ENCODE peak calls at places on chromosomes 1 and 21, in eight cellular contexts. One of them, this sample, is unnamed.

GRCh38 chr1:247487057-247487456 is 29.2 kb upstream of the OR2B11 start:
- DNase-seq in Peyer's patch: no peak
- DNase-seq in caudate nucleus: no peak
- DNase-seq in lower lobe of right lung: no peak
- DNase-seq in RWPE1: peak; percentile 50
- DNase-seq in small intestine: peak; percentile 47
- DNase-seq in CD8-positive, alpha-beta T cell: peak; percentile 30
- DNase-seq in PC-3: peak; percentile 91
- DNase-seq in this sample: peak; percentile 22

GRCh38 chr21:36297938-36298572 is 21.9 kb upstream of the MORC3 start:
- DNase-seq in caudate nucleus: no peak
- DNase-seq in small intestine: peak; percentile 89
- DNase-seq in CD8-positive, alpha-beta T cell: peak; percentile 79
- DNase-seq in RWPE1: peak; percentile 56
- DNase-seq in lower lobe of right lung: peak; percentile 62
- DNase-seq in PC-3: peak; percentile 74
- DNase-seq in Peyer's patch: peak; percentile 89
- DNase-seq in this sample: peak; percentile 75

GRCh38 chr1:19628879-19629278 is 15.2 kb upstream of the NBL1 start:
- DNase-seq in PC-3: no peak
- DNase-seq in small intestine: no peak
- DNase-seq in Peyer's patch: no peak
- DNase-seq in caudate nucleus: peak; percentile 26
- DNase-seq in lower lobe of right lung: no peak
- DNase-seq in CD8-positive, alpha-beta T cell: no peak
- DNase-seq in RWPE1: no peak
- DNase-seq in this sample: no peak

GRCh38 chr1:30615816-30616590 is 107.4 kb downstream of the MATN1 start:
- DNase-seq in caudate nucleus: no peak
- DNase-seq in small intestine: no peak
- DNase-seq in Peyer's patch: no peak
- DNase-seq in CD8-positive, alpha-beta T cell: no peak
- DNase-seq in PC-3: no peak
- DNase-seq in lower lobe of right lung: no peak
- DNase-seq in RWPE1: no peak
- DNase-seq in this sample: no peak

GRCh38 chr21:43304206-43304605 is 122.7 kb downstream of the SIK1 start:
- DNase-seq in Peyer's patch: no peak
- DNase-seq in RWPE1: no peak
- DNase-seq in small intestine: no peak
- DNase-seq in caudate nucleus: no peak
- DNase-seq in lower lobe of right lung: no peak
- DNase-seq in CD8-positive, alpha-beta T cell: no peak
- DNase-seq in PC-3: no peak
- DNase-seq in this sample: no peak

GRCh38 chr1:29574871-29575270 is 338.5 kb downstream of the PTPRU start:
- DNase-seq in PC-3: no peak
- DNase-seq in small intestine: no peak
- DNase-seq in lower lobe of right lung: no peak
- DNase-seq in CD8-positive, alpha-beta T cell: no peak
- DNase-seq in RWPE1: no peak
- DNase-seq in Peyer's patch: no peak
- DNase-seq in caudate nucleus: no peak
- DNase-seq in this sample: peak; percentile 47

GRCh38 chr21:38244885-38245869 is 11.6 kb upstream of the KCNJ15 start:
- DNase-seq in lower lobe of right lung: no peak
- DNase-seq in PC-3: peak; percentile 83
- DNase-seq in small intestine: peak; percentile 52
- DNase-seq in CD8-positive, alpha-beta T cell: peak; percentile 54
- DNase-seq in Peyer's patch: no peak
- DNase-seq in caudate nucleus: no peak
- DNase-seq in RWPE1: peak; percentile 73
- DNase-seq in this sample: peak; percentile 97

GRCh38 chr1:176102243-176102642 is 104.8 kb downstream of the COP1 start:
- DNase-seq in PC-3: no peak
- DNase-seq in RWPE1: no peak
- DNase-seq in lower lobe of right lung: no peak
- DNase-seq in Peyer's patch: no peak
- DNase-seq in small intestine: no peak
- DNase-seq in CD8-positive, alpha-beta T cell: no peak
- DNase-seq in caudate nucleus: no peak
- DNase-seq in this sample: no peak

GRCh38 chr1:28264897-28265296 is 5.6 kb downstream of the SESN2 start:
- DNase-seq in PC-3: no peak
- DNase-seq in RWPE1: no peak
- DNase-seq in Peyer's patch: no peak
- DNase-seq in small intestine: no peak
- DNase-seq in lower lobe of right lung: no peak
- DNase-seq in CD8-positive, alpha-beta T cell: no peak
- DNase-seq in caudate nucleus: no peak
- DNase-seq in this sample: no peak

GRCh38 chr1:43439121-43439581 is 14.6 kb downstream of the HYI start:
- DNase-seq in small intestine: no peak
- DNase-seq in PC-3: no peak
- DNase-seq in Peyer's patch: no peak
- DNase-seq in CD8-positive, alpha-beta T cell: no peak
- DNase-seq in RWPE1: no peak
- DNase-seq in lower lobe of right lung: no peak
- DNase-seq in caudate nucleus: no peak
- DNase-seq in this sample: no peak

GRCh38 chr1:11376981-11377583 is 101.9 kb upstream of the DISP3 start:
- DNase-seq in PC-3: no peak
- DNase-seq in Peyer's patch: no peak
- DNase-seq in lower lobe of right lung: no peak
- DNase-seq in small intestine: no peak
- DNase-seq in caudate nucleus: no peak
- DNase-seq in RWPE1: no peak
- DNase-seq in CD8-positive, alpha-beta T cell: no peak
- DNase-seq in this sample: no peak

GRCh38 chr1:1920608-1921458 is 1.8 kb upstream of the TMEM52 start:
- DNase-seq in PC-3: no peak
- DNase-seq in CD8-positive, alpha-beta T cell: no peak
- DNase-seq in small intestine: no peak
- DNase-seq in RWPE1: no peak
- DNase-seq in caudate nucleus: no peak
- DNase-seq in lower lobe of right lung: no peak
- DNase-seq in Peyer's patch: no peak
- DNase-seq in this sample: no peak

DNA sequence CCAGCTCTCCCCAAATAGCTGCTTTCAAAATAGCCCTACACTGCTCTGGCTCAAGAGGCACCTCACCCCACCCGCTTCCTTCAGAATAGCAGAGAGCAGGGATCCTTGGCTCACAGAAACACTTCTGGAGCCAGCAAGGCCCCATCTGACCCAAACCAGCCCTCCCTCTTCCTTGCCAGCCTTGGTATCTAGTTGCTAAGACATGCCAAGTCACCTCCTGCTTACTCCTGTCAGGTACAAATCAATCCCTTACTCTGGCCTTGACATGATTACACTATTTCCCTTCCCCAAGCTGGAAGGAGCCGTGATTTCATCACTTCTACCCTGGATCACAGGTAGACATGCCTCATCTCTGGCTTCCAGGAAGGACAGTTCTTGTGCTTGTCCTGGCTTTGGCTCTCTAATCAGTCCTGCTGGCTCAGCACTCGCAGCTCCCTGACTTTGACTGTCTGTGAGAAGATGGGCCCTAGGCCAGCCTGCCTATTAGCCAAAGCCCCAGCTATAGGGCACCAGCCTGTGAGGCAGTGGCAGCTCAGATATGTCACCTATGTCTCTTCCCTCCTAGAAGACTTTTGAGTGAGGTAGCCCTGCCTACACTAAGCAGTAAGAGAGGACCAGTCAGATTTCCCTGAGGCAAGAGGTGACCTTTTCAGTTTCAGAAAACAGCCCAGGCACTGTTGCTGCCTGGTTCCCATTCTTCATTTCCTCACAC is 8.9 kb upstream of the MUTYH start:
- DNase-seq in lower lobe of right lung: no peak
- DNase-seq in Peyer's patch: no peak
- DNase-seq in CD8-positive, alpha-beta T cell: no peak
- DNase-seq in PC-3: no peak
- DNase-seq in RWPE1: no peak
- DNase-seq in small intestine: no peak
- DNase-seq in caudate nucleus: no peak
- DNase-seq in this sample: peak; percentile 65
- H3K27ac ChIP-seq in lower lobe of right lung: peak overlapping the region; percentile 63
- H3K27ac ChIP-seq in Peyer's patch: peak overlapping the region; percentile 9
- H3K27ac ChIP-seq in CD8-positive, alpha-beta T cell: no peak overlapping the region
- H3K27ac ChIP-seq in PC-3: no peak overlapping the region
- H3K27ac ChIP-seq in RWPE1: peak overlapping the region; percentile 88
- H3K27ac ChIP-seq in small intestine: no peak overlapping the region
- H3K27ac ChIP-seq in caudate nucleus: no peak overlapping the region
- H3K27ac ChIP-seq in this sample: no peak overlapping the region

GRCh38 chr1:206049919-206050600 is 2.9 kb upstream of the RHEX start:
- DNase-seq in small intestine: no peak
- DNase-seq in lower lobe of right lung: no peak
- DNase-seq in PC-3: peak; percentile 14
- DNase-seq in Peyer's patch: no peak
- DNase-seq in caudate nucleus: no peak
- DNase-seq in RWPE1: no peak
- DNase-seq in CD8-positive, alpha-beta T cell: no peak
- DNase-seq in this sample: no peak

GRCh38 chr1:206048582-206048981 is 4.4 kb upstream of the RHEX start:
- DNase-seq in PC-3: no peak
- DNase-seq in small intestine: peak; percentile 94
- DNase-seq in RWPE1: no peak
- DNase-seq in caudate nucleus: no peak
- DNase-seq in lower lobe of right lung: peak; percentile 67
- DNase-seq in Peyer's patch: no peak
- DNase-seq in CD8-positive, alpha-beta T cell: no peak
- DNase-seq in this sample: no peak

GRCh38 chr1:206047271-206047670 is 5.7 kb upstream of the RHEX start:
- DNase-seq in PC-3: no peak
- DNase-seq in CD8-positive, alpha-beta T cell: no peak
- DNase-seq in RWPE1: no peak
- DNase-seq in lower lobe of right lung: no peak
- DNase-seq in small intestine: no peak
- DNase-seq in caudate nucleus: no peak
- DNase-seq in Peyer's patch: no peak
- DNase-seq in this sample: no peak

GRCh38 chr1:206050655-206051235 is 2.2 kb upstream of the RHEX start:
- DNase-seq in lower lobe of right lung: no peak
- DNase-seq in small intestine: no peak
- DNase-seq in PC-3: peak; percentile 13
- DNase-seq in CD8-positive, alpha-beta T cell: peak; percentile 17
- DNase-seq in RWPE1: no peak
- DNase-seq in caudate nucleus: no peak
- DNase-seq in Peyer's patch: peak; percentile 86
- DNase-seq in this sample: peak; percentile 82

DNA sequence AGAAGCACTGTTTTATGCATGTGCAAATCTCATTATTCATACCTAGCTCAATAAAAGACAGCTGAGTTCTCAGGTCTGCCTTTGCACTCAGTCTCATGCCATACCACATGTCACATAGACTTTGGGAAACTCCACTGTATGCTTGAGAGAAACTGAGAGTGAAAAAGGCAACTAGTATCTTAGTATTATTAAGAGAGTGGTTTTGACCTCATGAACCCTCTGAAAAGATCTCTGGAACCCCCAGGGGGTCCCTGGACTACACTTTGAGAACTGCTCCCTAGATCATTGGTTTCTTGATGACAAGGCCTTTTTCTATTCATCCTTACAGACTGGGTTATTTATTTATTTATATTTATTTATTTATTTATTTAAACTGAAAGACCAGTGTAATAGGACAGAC is 3.7 kb upstream of the RHEX start:
- DNase-seq in lower lobe of right lung: no peak
- DNase-seq in small intestine: no peak
- DNase-seq in caudate nucleus: no peak
- DNase-seq in PC-3: no peak
- DNase-seq in Peyer's patch: no peak
- DNase-seq in RWPE1: no peak
- DNase-seq in CD8-positive, alpha-beta T cell: no peak
- DNase-seq in this sample: no peak
- H3K27ac ChIP-seq in lower lobe of right lung: no peak overlapping the region
- H3K27ac ChIP-seq in small intestine: no peak overlapping the region
- H3K27ac ChIP-seq in caudate nucleus: no peak overlapping the region
- H3K27ac ChIP-seq in PC-3: no peak overlapping the region
- H3K27ac ChIP-seq in Peyer's patch: no peak overlapping the region
- H3K27ac ChIP-seq in RWPE1: no peak overlapping the region
- H3K27ac ChIP-seq in CD8-positive, alpha-beta T cell: no peak overlapping the region
- H3K27ac ChIP-seq in this sample: no peak overlapping the region

DNA sequence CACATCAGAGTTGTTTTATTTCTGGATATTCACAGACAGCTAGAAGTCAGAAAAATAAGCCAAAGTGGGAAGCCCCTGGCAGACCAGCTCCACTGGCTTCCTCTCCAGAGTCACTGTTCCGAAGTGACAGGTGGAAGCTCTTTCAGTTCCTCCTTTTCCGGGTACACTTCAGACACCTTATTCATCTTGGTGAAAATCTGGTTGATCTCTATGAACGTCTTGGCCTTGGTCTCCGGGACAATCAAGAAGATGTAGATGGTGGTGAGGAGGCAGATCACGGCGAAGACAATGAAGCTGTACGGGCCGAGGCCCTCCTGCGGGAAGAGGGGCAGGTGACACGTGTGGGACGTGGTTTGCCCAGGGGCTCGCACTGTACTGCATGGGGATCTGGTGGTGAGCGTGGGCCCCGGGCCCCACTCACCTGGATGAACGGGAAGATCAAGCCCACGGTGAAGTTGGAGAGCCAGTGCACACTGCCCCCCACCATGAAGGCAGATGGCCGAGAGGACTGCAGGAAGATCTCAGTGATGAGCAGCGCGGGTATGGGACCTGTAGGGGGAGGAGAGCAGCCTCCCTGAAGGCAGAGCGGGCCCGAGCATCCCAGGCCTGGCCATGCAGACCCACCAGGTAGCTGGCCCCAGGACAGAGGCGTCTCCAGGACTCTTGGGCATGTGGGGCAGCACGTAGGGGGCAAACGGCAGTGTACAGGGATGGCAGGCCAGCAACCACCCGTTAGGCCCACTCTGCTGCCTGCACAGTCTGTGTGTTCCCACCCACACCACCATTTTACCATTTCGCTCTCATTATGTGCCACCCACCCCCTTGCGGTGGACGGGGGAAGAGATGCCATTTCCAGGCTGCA is 11.5 kb upstream of the SLC2A7 start:
- DNase-seq in caudate nucleus: no peak
- DNase-seq in PC-3: no peak
- DNase-seq in CD8-positive, alpha-beta T cell: no peak
- DNase-seq in RWPE1: no peak
- DNase-seq in small intestine: no peak
- DNase-seq in Peyer's patch: peak; percentile 29
- DNase-seq in lower lobe of right lung: peak; percentile 19
- DNase-seq in this sample: no peak
- H3K27ac ChIP-seq in caudate nucleus: no peak overlapping the region
- H3K27ac ChIP-seq in PC-3: no peak overlapping the region
- H3K27ac ChIP-seq in CD8-positive, alpha-beta T cell: no peak overlapping the region
- H3K27ac ChIP-seq in RWPE1: no peak overlapping the region
- H3K27ac ChIP-seq in small intestine: no peak overlapping the region
- H3K27ac ChIP-seq in Peyer's patch: no peak overlapping the region
- H3K27ac ChIP-seq in lower lobe of right lung: no peak overlapping the region
- H3K27ac ChIP-seq in this sample: no peak overlapping the region

DNA sequence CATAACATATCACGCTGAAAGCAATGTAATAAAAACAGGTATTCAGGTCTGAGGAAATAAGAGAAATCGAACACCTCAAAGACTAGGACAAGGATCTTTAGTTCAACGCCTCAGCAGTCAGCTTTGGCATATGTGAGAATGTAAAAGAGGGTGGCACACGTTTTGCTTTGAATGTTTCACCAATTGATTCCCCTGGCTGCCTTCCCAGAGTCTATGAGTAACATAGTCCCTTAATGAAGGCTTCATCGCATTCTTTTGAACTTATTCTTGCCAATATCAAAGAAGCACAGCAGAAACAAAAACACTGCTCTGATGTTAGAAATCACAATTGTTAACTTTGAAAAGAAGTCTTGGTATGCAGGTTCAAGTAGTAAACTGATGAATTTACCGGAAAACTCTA is 764.8 kb downstream of the ADGRL2 start:
- DNase-seq in Peyer's patch: no peak
- DNase-seq in CD8-positive, alpha-beta T cell: no peak
- DNase-seq in RWPE1: peak; percentile 41
- DNase-seq in small intestine: no peak
- DNase-seq in PC-3: peak; percentile 7
- DNase-seq in caudate nucleus: no peak
- DNase-seq in lower lobe of right lung: no peak
- DNase-seq in this sample: peak; percentile 76
- H3K27ac ChIP-seq in Peyer's patch: no peak overlapping the region
- H3K27ac ChIP-seq in CD8-positive, alpha-beta T cell: no peak overlapping the region
- H3K27ac ChIP-seq in RWPE1: no peak overlapping the region
- H3K27ac ChIP-seq in small intestine: no peak overlapping the region
- H3K27ac ChIP-seq in PC-3: no peak overlapping the region
- H3K27ac ChIP-seq in caudate nucleus: no peak overlapping the region
- H3K27ac ChIP-seq in lower lobe of right lung: no peak overlapping the region
- H3K27ac ChIP-seq in this sample: no peak overlapping the region

This sample was measured in foreskin keratinocyte.